ENCODE peak calls at places on chromosomes 12 and 14, in four cellular contexts. One of them, this sample, is unnamed.

GRCh38 chr12:104752016-104752415 is 206.1 kb downstream of the SLC41A2 start:
- DNase-seq in progenitor cell of endocrine pancreas: no peak
- DNase-seq in stomach: no peak
- DNase-seq in GM23338: no peak
- DNase-seq in this sample: no peak

GRCh38 chr14:33839193-33840076 is 111.4 kb downstream of the EGLN3 start:
- DNase-seq in progenitor cell of endocrine pancreas: peak
- DNase-seq in stomach: peak
- DNase-seq in GM23338: peak
- DNase-seq in this sample: no peak

GRCh38 chr12:93571854-93572711 is at the start of gene SOCS2:
- DNase-seq in progenitor cell of endocrine pancreas: peak
- DNase-seq in stomach: peak
- DNase-seq in GM23338: peak
- DNase-seq in this sample: peak

GRCh38 chr14:75188520-75189267 is 12.3 kb upstream of the TMED10 start:
- DNase-seq in progenitor cell of endocrine pancreas: no peak
- DNase-seq in stomach: no peak
- DNase-seq in GM23338: no peak
- DNase-seq in this sample: no peak

GRCh38 chr14:42508209-42508946 is 901.7 kb downstream of the LRFN5 start:
- DNase-seq in progenitor cell of endocrine pancreas: no peak
- DNase-seq in stomach: no peak
- DNase-seq in GM23338: peak
- DNase-seq in this sample: no peak

GRCh38 chr12:11182529-11182928 is 4.2 kb downstream of the TAS2R42 start:
- DNase-seq in progenitor cell of endocrine pancreas: no peak
- DNase-seq in stomach: no peak
- DNase-seq in GM23338: no peak
- DNase-seq in this sample: no peak

GRCh38 chr14:52883658-52884057 is 67.2 kb downstream of the FERMT2 start:
- DNase-seq in progenitor cell of endocrine pancreas: no peak
- DNase-seq in stomach: no peak
- DNase-seq in GM23338: no peak
- DNase-seq in this sample: no peak

GRCh38 chr12:28811457-28811856 is 337.6 kb upstream of the FAR2 start:
- DNase-seq in progenitor cell of endocrine pancreas: no peak
- DNase-seq in stomach: no peak
- DNase-seq in GM23338: no peak
- DNase-seq in this sample: no peak

GRCh38 chr12:9367201-9367600 is 159.0 kb upstream of the PZP start:
- DNase-seq in progenitor cell of endocrine pancreas: no peak
- DNase-seq in stomach: no peak
- DNase-seq in GM23338: no peak
- DNase-seq in this sample: no peak

GRCh38 chr12:119624971-119625370 is 31.4 kb downstream of the TMEM233 start:
- DNase-seq in progenitor cell of endocrine pancreas: no peak
- DNase-seq in stomach: no peak
- DNase-seq in GM23338: no peak
- DNase-seq in this sample: no peak

GRCh38 chr12:13387074-13387473 is 190.5 kb downstream of the EMP1 start:
- DNase-seq in progenitor cell of endocrine pancreas: no peak
- DNase-seq in stomach: no peak
- DNase-seq in GM23338: no peak
- DNase-seq in this sample: no peak

GRCh38 chr14:71243697-71244096 is 336.4 kb downstream of the PCNX1 start:
- DNase-seq in progenitor cell of endocrine pancreas: no peak
- DNase-seq in stomach: no peak
- DNase-seq in GM23338: no peak
- DNase-seq in this sample: no peak

GRCh38 chr14:50512463-50512862 is 19.9 kb downstream of the MAP4K5 start:
- DNase-seq in progenitor cell of endocrine pancreas: no peak
- DNase-seq in stomach: no peak
- DNase-seq in GM23338: no peak
- DNase-seq in this sample: no peak

GRCh38 chr14:38964630-38965029 is 138.4 kb downstream of the SEC23A start:
- DNase-seq in progenitor cell of endocrine pancreas: no peak
- DNase-seq in stomach: no peak
- DNase-seq in GM23338: no peak
- DNase-seq in this sample: no peak

GRCh38 chr14:77761205-77761931 is 412 bp upstream of the SNW1 start:
- DNase-seq in progenitor cell of endocrine pancreas: no peak
- DNase-seq in stomach: no peak
- DNase-seq in GM23338: peak
- DNase-seq in this sample: no peak
- TF ChIP-seq CTCF in progenitor cell of endocrine pancreas: peak
- TF ChIP-seq CTCF in stomach: no peak
- TF ChIP-seq CTCF in GM23338: peak
- TF ChIP-seq CTCF in this sample: no peak

GRCh38 chr12:54300732-54301427 is at the start of gene NFE2:
- DNase-seq in progenitor cell of endocrine pancreas: peak
- DNase-seq in stomach: peak
- DNase-seq in GM23338: peak
- DNase-seq in this sample: no peak
- TF ChIP-seq CTCF in progenitor cell of endocrine pancreas: peak
- TF ChIP-seq CTCF in stomach: no peak
- TF ChIP-seq CTCF in GM23338: peak
- TF ChIP-seq CTCF in this sample: no peak

GRCh38 chr12:121792607-121793500 is 634 bp downstream of the RHOF start:
- DNase-seq in progenitor cell of endocrine pancreas: no peak
- DNase-seq in stomach: peak
- DNase-seq in GM23338: peak
- DNase-seq in this sample: peak
- TF ChIP-seq CTCF in progenitor cell of endocrine pancreas: peak
- TF ChIP-seq CTCF in stomach: no peak
- TF ChIP-seq CTCF in GM23338: peak
- TF ChIP-seq CTCF in this sample: no peak

DNA sequence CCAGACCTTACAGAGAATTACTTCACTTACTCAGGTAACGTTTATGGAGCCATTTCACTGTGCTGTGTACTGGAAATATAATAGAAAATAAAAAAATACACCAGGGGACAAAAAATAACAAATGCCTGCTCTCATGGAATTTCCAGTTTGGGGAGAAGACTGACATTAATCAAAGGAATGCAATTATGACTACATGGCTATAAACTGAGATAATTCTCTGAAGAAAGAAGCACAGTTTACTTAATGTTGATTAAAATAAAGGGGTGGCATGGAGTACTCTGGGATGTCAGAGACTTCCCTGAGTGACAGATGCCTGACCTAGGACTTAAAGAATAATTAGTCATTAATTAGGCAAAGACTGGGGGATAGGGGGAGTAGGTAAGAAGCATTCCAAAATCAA is 59.0 kb downstream of the DENND5B start:
- DNase-seq in progenitor cell of endocrine pancreas: no peak
- DNase-seq in stomach: no peak
- DNase-seq in GM23338: no peak
- DNase-seq in this sample: no peak
- TF ChIP-seq CTCF in progenitor cell of endocrine pancreas: no peak
- TF ChIP-seq CTCF in stomach: no peak
- TF ChIP-seq CTCF in GM23338: no peak
- TF ChIP-seq CTCF in this sample: no peak

GRCh38 chr12:46572644-46573630 is 200.4 kb upstream of the SLC38A2 start:
- DNase-seq in progenitor cell of endocrine pancreas: no peak
- DNase-seq in stomach: no peak
- DNase-seq in GM23338: no peak
- DNase-seq in this sample: no peak
- TF ChIP-seq CTCF in progenitor cell of endocrine pancreas: no peak
- TF ChIP-seq CTCF in stomach: no peak
- TF ChIP-seq CTCF in GM23338: no peak
- TF ChIP-seq CTCF in this sample: no peak

DNA sequence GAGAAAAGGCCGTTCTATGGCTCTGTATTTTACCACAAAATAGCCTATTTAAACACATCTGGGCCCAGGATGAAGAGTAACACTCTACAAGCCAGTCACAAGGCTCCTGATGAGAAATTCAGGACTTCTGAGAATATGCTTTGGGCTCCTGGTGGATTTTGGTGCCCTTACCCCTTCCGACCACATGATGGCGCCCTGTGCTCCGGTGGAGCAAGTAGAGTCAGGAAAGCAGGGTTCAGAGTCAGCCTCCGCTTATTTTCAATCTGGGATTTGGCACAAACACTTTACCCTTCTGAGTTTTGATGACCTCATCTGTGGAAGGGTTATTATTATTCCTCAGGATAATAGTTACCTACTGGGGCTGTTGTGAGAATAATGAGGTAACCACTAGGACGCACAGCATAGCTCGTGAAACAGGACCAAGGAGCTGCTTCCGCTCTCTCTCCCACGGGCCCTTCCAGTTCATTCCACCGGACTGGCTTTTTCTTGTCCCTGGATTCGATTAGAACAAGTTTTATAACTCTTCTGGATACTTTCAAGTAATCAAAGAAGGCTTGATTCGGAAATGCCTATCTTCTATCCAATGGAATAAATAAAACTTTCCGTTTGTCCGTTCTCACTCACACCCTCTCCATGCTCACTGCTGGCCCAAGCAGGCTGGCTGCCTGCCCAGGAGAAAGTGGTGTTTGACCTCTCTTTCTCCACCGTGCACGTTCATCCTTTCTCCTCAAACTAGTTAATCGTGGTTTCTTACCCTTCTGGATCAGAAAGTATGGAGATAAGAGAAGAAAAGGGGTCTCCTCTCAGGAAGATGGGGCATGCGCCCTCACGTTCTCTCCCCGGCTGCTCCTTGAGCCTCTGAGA is 104.6 kb downstream of the GALC start:
- DNase-seq in progenitor cell of endocrine pancreas: no peak
- DNase-seq in stomach: no peak
- DNase-seq in GM23338: peak
- DNase-seq in this sample: no peak
- TF ChIP-seq CTCF in progenitor cell of endocrine pancreas: peak
- TF ChIP-seq CTCF in stomach: no peak
- TF ChIP-seq CTCF in GM23338: peak
- TF ChIP-seq CTCF in this sample: no peak

GRCh38 chr12:102939670-102940222 is 17.7 kb upstream of the ASCL1 start:
- DNase-seq in progenitor cell of endocrine pancreas: no peak
- DNase-seq in stomach: no peak
- DNase-seq in GM23338: peak
- DNase-seq in this sample: no peak
- TF ChIP-seq CTCF in progenitor cell of endocrine pancreas: peak
- TF ChIP-seq CTCF in stomach: no peak
- TF ChIP-seq CTCF in GM23338: peak
- TF ChIP-seq CTCF in this sample: no peak

GRCh38 chr12:27233814-27234213 is 10.3 kb upstream of the STK38L start:
- DNase-seq in progenitor cell of endocrine pancreas: no peak
- DNase-seq in stomach: no peak
- DNase-seq in GM23338: peak
- DNase-seq in this sample: no peak
- TF ChIP-seq CTCF in progenitor cell of endocrine pancreas: peak
- TF ChIP-seq CTCF in stomach: no peak
- TF ChIP-seq CTCF in GM23338: peak
- TF ChIP-seq CTCF in this sample: no peak

This sample was measured in natural killer cell.